ENCODE peak calls at places on chromosomes 2 and 18, in ten cellular contexts. V, T, M, O, U, A, X, H, J and S are unnamed samples.

GRCh38 chr2:144912206-144912605 is 392.3 kb upstream of the ZEB2 start:
- DNase-seq in J (no peak), V (no peak), M (no peak), O (no peak), H (peak; percentile 13), A (no peak), T (no peak), X (no peak), U (no peak), S (no peak)

GRCh38 chr2:128988326-128988725 is 669.7 kb upstream of the HS6ST1 start:
- DNase-seq in H (no peak), M (no peak), V (no peak), U (no peak), T (no peak), J (no peak), O (no peak), A (no peak), X (no peak), S (no peak)

GRCh38 chr18:2847341-2848144 is 737 bp downstream of the EMILIN2 start:
- DNase-seq in H (peak; percentile 51), O (peak; percentile 43), T (no peak), J (no peak), U (no peak), X (no peak), A (no peak), V (peak; percentile 59), M (peak; percentile 39), S (peak; percentile 19)

GRCh38 chr2:178152033-178152432 is 39.8 kb downstream of the RBM45 start:
- DNase-seq in U (peak; percentile 69), H (peak; percentile 25), A (no peak), O (no peak), J (no peak), X (no peak), T (peak; percentile 25), M (no peak), V (no peak), S (peak; percentile 90)

GRCh38 chr2:173124441-173124840 is 48.8 kb downstream of the MAP3K20 start:
- DNase-seq in A (no peak), V (no peak), O (peak; percentile 65), M (peak; percentile 39), T (peak; percentile 32), X (no peak), J (no peak), U (no peak), H (peak; percentile 59), S (peak; percentile 67)

GRCh38 chr2:47499621-47500309 is 96.8 kb downstream of the MSH2 start:
- DNase-seq in V (no peak), O (no peak), A (no peak), U (no peak), M (no peak), X (no peak), J (no peak), H (no peak), T (no peak), S (no peak)

GRCh38 chr2:241877197-241877685 is 7.7 kb downstream of the RTP5 start:
- DNase-seq in J (no peak), T (no peak), A (no peak), U (no peak), O (no peak), X (no peak), V (no peak), M (no peak), H (no peak), S (no peak)

GRCh38 chr2:157732596-157732995 is 103.9 kb upstream of the ACVR1C start:
- DNase-seq in X (no peak), M (peak; percentile 19), T (peak; percentile 23), A (no peak), H (peak; percentile 12), J (no peak), V (no peak), U (no peak), O (peak; percentile 39), S (peak; percentile 2)

GRCh38 chr18:55687106-55687505 is 99.1 kb upstream of the TCF4 start:
- DNase-seq in U (no peak), O (no peak), V (no peak), X (no peak), M (no peak), H (no peak), J (no peak), T (no peak), A (no peak), S (no peak)

GRCh38 chr2:171394164-171394725 is 39.5 kb downstream of the METTL8 start:
- DNase-seq in J (no peak), A (no peak), V (no peak), U (no peak), O (no peak), X (no peak), M (no peak), T (no peak), H (peak; percentile 13), S (no peak)

GRCh38 chr2:60486067-60486466 is 67.4 kb downstream of the BCL11A start:
- DNase-seq in T (no peak), U (no peak), J (no peak), A (no peak), O (no peak), X (no peak), M (no peak), V (no peak), H (peak; percentile 45), S (no peak)

GRCh38 chr2:160751021-160751420 is 257.4 kb upstream of the RBMS1 start:
- DNase-seq in A (no peak), V (no peak), T (peak; percentile 64), H (peak; percentile 65), J (no peak), M (peak; percentile 89), O (peak; percentile 37), X (no peak), U (no peak), S (no peak)

GRCh38 chr2:214196260-214196659 is 214.6 kb upstream of the VWC2L start:
- DNase-seq in H (no peak), U (no peak), A (no peak), O (no peak), X (no peak), T (no peak), M (no peak), J (no peak), V (no peak), S (no peak)

GRCh38 chr2:229273384-229274338 is 2.6 kb upstream of the PID1 start:
- DNase-seq in T (peak; percentile 67), H (peak; percentile 81), O (peak; percentile 81), U (peak; percentile 87), V (peak; percentile 51), A (peak; percentile 75), X (peak; percentile 35), M (peak; percentile 88), J (peak; percentile 81), S (peak; percentile 64)

GRCh38 chr2:219495531-219496122 is 3.1 kb upstream of the GMPPA start:
- DNase-seq in J (peak; percentile 64), U (peak; percentile 53), O (peak; percentile 77), X (peak; percentile 9), H (peak; percentile 70), M (peak; percentile 67), T (peak; percentile 74), A (peak; percentile 49), V (peak; percentile 73), S (peak; percentile 73)

GRCh38 chr2:18740428-18740827 is 151.1 kb upstream of the NT5C1B start:
- DNase-seq in H (no peak), T (peak; percentile 69), O (peak; percentile 72), M (peak; percentile 46), U (no peak), X (no peak), V (no peak), J (no peak), A (no peak), S (no peak)

GRCh38 chr18:55398858-55399257 is 189.1 kb downstream of the TCF4 start:
- DNase-seq in T (no peak), U (no peak), O (no peak), M (no peak), V (no peak), X (no peak), J (no peak), A (no peak), H (peak; percentile 56), S (no peak)

GRCh38 chr2:99297990-99298389 is 3.0 kb downstream of the LYG1 start:
- DNase-seq in U (no peak), T (peak; percentile 4), V (no peak), X (no peak), H (peak; percentile 29), O (no peak), J (no peak), A (no peak), M (peak; percentile 81), S (no peak)